ENCODE peak calls at places on chromosomes 1 and 21, in ten cellular contexts. W, D, C, G, F, A, Z, P, Y and K are unnamed samples.

GRCh38 chr21:46005081-46005480 is 23.5 kb downstream of the COL6A1 start:
- DNase-seq in A (peak; percentile 41), W (no peak), Z (no peak), C (no peak), D (no peak), F (no peak), Y (no peak), P (no peak), G (no peak), K (no peak)

GRCh38 chr1:233140974-233141373 is 154.6 kb downstream of the PCNX2 start:
- DNase-seq in P (no peak), G (no peak), Y (no peak), D (no peak), F (no peak), C (no peak), W (no peak), Z (no peak), A (no peak), K (no peak)

GRCh38 chr1:181604482-181604881 is 121.2 kb downstream of the CACNA1E start:
- DNase-seq in W (no peak), Y (no peak), C (no peak), G (no peak), A (no peak), D (no peak), Z (no peak), F (no peak), P (no peak), K (no peak)

GRCh38 chr1:40114400-40114799 is 17.3 kb upstream of the PPT1 start:
- DNase-seq in F (no peak), A (no peak), G (no peak), Z (no peak), Y (no peak), D (no peak), P (no peak), W (no peak), C (no peak), K (no peak)

GRCh38 chr1:70290248-70290647 is 64.3 kb downstream of the ANKRD13C start:
- DNase-seq in A (no peak), P (peak; percentile 23), F (no peak), W (no peak), G (peak; percentile 3), C (no peak), Y (no peak), Z (no peak), D (no peak), K (peak; percentile 39)

GRCh38 chr1:11281518-11282331 is 8.7 kb downstream of the UBIAD1 start:
- DNase-seq in Y (peak; percentile 32), D (no peak), W (no peak), F (no peak), P (peak; percentile 92), A (peak; percentile 58), G (peak; percentile 66), C (peak; percentile 13), Z (no peak), K (no peak)

GRCh38 chr1:33298623-33299277 is 22.1 kb downstream of the A3GALT2 start:
- DNase-seq in D (peak; percentile 41), Z (peak; percentile 58), F (peak; percentile 23), P (peak; percentile 12), G (peak; percentile 51), C (peak; percentile 21), W (peak; percentile 62), Y (peak; percentile 67), A (peak; percentile 86), K (no peak)

GRCh38 chr21:37878946-37879660 is 37.2 kb downstream of the KCNJ6 start:
- DNase-seq in Z (peak; percentile 28), G (peak; percentile 89), D (no peak), Y (no peak), P (peak; percentile 93), W (no peak), A (no peak), F (no peak), C (no peak), K (peak; percentile 94)

GRCh38 chr1:69915347-69915746 is 290.0 kb downstream of the LRRC40 start:
- DNase-seq in D (no peak), Y (no peak), A (no peak), G (no peak), F (no peak), P (peak; percentile 6), W (no peak), C (no peak), Z (no peak), K (no peak)

GRCh38 chr1:3312310-3312734 is 142.1 kb upstream of the ARHGEF16 start:
- DNase-seq in D (no peak), C (no peak), A (peak; percentile 73), P (no peak), G (no peak), W (no peak), Z (no peak), Y (no peak), F (no peak), K (no peak)

GRCh38 chr1:3315399-3315798 is 139.1 kb upstream of the ARHGEF16 start:
- DNase-seq in D (no peak), Y (no peak), F (no peak), C (no peak), W (no peak), A (no peak), G (no peak), Z (no peak), P (no peak), K (no peak)

GRCh38 chr1:3312894-3313578 is 141.4 kb upstream of the ARHGEF16 start:
- DNase-seq in G (peak; percentile 99), Y (peak; percentile 83), C (no peak), Z (peak; percentile 81), P (peak; percentile 99), W (peak; percentile 65), D (peak; percentile 69), A (peak; percentile 98), F (no peak), K (peak; percentile 44)

GRCh38 chr1:3314561-3315271 is 139.7 kb upstream of the ARHGEF16 start:
- DNase-seq in C (no peak), F (no peak), P (peak; percentile 79), W (no peak), Z (no peak), D (no peak), G (no peak), Y (no peak), A (no peak), K (no peak)

DNA sequence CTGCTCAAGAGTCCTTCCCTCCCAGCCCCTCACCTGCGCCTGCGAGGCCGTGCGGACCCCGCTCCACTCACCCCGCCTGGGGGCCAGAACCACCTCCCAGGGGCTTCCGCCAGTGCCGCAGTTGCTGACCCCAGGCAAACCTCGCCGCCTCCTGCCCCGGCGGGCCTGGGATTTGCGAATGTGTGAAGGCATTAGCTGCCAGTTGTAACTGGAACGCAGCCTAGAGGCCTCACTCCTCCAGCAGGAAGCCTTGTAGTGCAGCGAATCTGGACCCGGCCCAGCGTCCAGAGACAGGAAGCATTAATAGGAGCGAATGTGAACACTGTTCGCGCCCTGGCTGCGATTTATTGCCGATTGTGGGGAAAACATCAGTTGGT is 140.9 kb upstream of the ARHGEF16 start:
- DNase-seq in G (peak; percentile 83), Y (peak; percentile 83), F (no peak), Z (no peak), P (peak; percentile 93), C (peak; percentile 55), D (no peak), A (peak; percentile 97), W (peak; percentile 70), K (no peak)
- H3K27ac ChIP-seq in G (peak overlapping the region; percentile 99), Y (peak overlapping the region; percentile 76), F (no peak overlapping the region), Z (peak overlapping the region; percentile 91), P (peak overlapping the region; percentile 99), C (peak overlapping the region; percentile 49), D (no peak overlapping the region), A (peak overlapping the region; percentile 99), W (peak overlapping the region; percentile 79), K (no peak overlapping the region)

DNA sequence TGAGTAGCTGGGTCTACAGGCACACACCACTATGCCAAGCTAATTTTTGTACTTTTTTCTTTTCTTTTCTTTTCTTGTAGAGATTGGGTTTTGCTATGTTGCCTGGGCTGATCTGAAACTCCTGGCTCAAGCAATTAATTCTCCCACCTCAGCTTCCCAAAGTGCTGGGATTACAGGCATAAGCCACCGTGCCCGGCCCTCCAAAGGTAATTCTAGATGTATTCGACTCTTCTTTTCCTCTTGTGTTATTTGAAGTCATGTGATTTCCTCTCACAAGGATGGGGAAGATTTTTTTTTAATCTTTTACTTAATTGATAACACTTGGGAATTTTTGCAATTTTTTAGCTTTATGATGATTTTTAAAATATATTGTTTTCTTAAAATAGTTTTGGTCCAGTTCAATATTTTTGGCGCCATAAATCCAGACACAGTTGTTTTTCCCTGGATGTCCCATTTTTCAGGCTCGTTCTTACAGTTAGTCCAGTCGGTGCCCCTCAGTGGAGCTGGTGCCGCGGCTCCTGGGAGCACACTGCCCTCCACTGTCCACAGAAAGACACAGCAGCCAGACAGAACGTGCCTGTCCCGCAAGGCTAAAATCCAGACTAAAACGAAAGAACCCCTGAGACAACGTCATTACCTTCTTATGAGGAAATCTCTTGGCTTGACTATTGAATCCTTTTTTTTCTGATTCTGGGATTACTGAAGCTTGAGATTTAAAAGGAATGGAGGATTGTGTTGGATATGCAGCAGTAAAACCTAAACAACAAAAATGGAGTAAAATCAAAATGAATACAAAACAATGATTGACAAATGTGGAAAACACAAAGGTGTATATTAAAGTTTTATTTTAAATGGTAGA is 22.4 kb downstream of the STPG1 start:
- DNase-seq in Z (peak; percentile 44), C (peak; percentile 70), A (peak; percentile 84), D (no peak), G (peak; percentile 75), P (peak; percentile 54), F (peak; percentile 68), W (peak; percentile 83), Y (peak; percentile 77), K (no peak)
- H3K27ac ChIP-seq in Z (peak overlapping the region; percentile 65), C (peak overlapping the region; percentile 71), A (no peak overlapping the region), D (peak overlapping the region; percentile 14), G (no peak overlapping the region), P (no peak overlapping the region), F (peak overlapping the region; percentile 33), W (peak overlapping the region; percentile 67), Y (no peak overlapping the region), K (peak overlapping the region; percentile 82)

DNA sequence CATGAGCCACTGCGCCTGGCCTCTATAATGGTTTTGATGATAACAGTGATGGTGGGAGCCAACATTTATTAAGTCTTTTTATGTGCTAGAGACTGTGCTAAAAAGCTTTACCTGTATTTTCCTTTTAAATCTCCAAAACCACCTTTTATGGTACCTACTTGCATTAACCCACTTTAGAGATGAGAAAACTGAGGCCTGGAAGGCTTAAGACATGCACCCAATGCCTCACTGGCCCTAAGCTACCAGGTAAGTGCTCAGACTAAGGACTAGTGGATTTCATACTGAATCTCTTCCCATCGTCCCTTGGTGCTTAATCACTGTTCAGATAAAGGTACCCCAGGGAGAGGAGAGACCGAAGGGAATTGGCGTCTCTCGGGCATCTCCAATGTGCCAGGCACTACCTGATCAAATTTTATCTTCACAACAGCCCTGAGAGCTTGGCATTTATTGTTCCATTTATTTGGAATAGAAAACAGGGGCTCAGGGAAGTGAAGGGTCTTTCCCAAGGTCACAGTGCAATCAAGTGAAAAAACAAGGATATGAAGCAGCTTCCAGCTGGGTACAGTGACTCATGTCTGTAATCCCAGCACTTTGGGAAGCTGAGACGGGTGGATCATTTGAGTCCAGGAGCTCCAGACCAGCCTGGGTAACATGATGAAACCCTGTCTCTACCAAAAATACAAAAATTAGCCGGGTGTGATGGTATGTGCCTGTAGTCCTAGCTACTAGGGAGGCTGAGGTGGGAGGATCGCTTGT is 84.2 kb downstream of the LACTBL1 start:
- DNase-seq in W (no peak), D (no peak), F (no peak), A (no peak), C (no peak), Z (no peak), P (peak; percentile 33), G (peak; percentile 18), Y (no peak), K (no peak)
- H3K27ac ChIP-seq in W (no peak overlapping the region), D (no peak overlapping the region), F (no peak overlapping the region), A (no peak overlapping the region), C (no peak overlapping the region), Z (no peak overlapping the region), P (peak overlapping the region; percentile 24), G (no peak overlapping the region), Y (no peak overlapping the region), K (no peak overlapping the region)

GRCh38 chr1:207884276-207885029 is 26.5 kb downstream of the CD34 start:
- DNase-seq in Y (no peak), A (no peak), W (no peak), P (no peak), G (no peak), D (no peak), C (no peak), Z (no peak), F (no peak), K (no peak)
- H3K27ac ChIP-seq in Y (no peak overlapping the region), A (peak overlapping the region; percentile 17), W (peak overlapping the region; percentile 33), P (no peak overlapping the region), G (no peak overlapping the region), D (no peak overlapping the region), C (peak overlapping the region; percentile 18), Z (no peak overlapping the region), F (no peak overlapping the region), K (no peak overlapping the region)